ENCODE peak calls at places on chromosomes 13 and 19, in four cellular contexts. One of them, this sample, is unnamed. For H3K4me1, the result is how much of the 10 kb centered on the place peaks cover.

GRCh38 chr19:18274776-18275356 is 614 bp upstream of the IQCN start:
- DNase-seq in cardiac muscle cell: peak
- DNase-seq in Peyer's patch: peak
- DNase-seq in IMR-90: peak
- DNase-seq in this sample: peak

GRCh38 chr13:65063753-65064152 is 2166.4 kb downstream of the PCDH9 start:
- DNase-seq in cardiac muscle cell: peak
- DNase-seq in Peyer's patch: no peak
- DNase-seq in IMR-90: peak
- DNase-seq in this sample: no peak

GRCh38 chr19:52691215-52691610 is 43.6 kb downstream of the ZNF611 start:
- DNase-seq in cardiac muscle cell: no peak
- DNase-seq in Peyer's patch: no peak
- DNase-seq in IMR-90: no peak
- DNase-seq in this sample: no peak

GRCh38 chr13:58953638-58954037 is 1210.1 kb downstream of the DIAPH3 start:
- DNase-seq in cardiac muscle cell: no peak
- DNase-seq in Peyer's patch: no peak
- DNase-seq in IMR-90: no peak
- DNase-seq in this sample: no peak

GRCh38 chr19:53109527-53109926 is 6.3 kb upstream of the ZNF160 start:
- DNase-seq in cardiac muscle cell: no peak
- DNase-seq in Peyer's patch: no peak
- DNase-seq in IMR-90: no peak
- DNase-seq in this sample: no peak

GRCh38 chr19:16886305-16886880 is 2.4 kb upstream of the F2RL3 start:
- DNase-seq in cardiac muscle cell: peak
- DNase-seq in Peyer's patch: no peak
- DNase-seq in IMR-90: peak
- DNase-seq in this sample: peak

GRCh38 chr13:69654392-69654791 is 453.2 kb upstream of the ATXN8OS start:
- DNase-seq in cardiac muscle cell: no peak
- DNase-seq in Peyer's patch: no peak
- DNase-seq in IMR-90: no peak
- DNase-seq in this sample: no peak

GRCh38 chr13:111944171-111944583 is 122.8 kb upstream of the SOX1 start:
- DNase-seq in cardiac muscle cell: no peak
- DNase-seq in Peyer's patch: peak
- DNase-seq in IMR-90: no peak
- DNase-seq in this sample: no peak

GRCh38 chr19:20371911-20372310 is 193.7 kb downstream of the ZNF737 start:
- DNase-seq in cardiac muscle cell: no peak
- DNase-seq in Peyer's patch: no peak
- DNase-seq in IMR-90: no peak
- DNase-seq in this sample: no peak

GRCh38 chr19:40702337-40703012 is 12.0 kb upstream of the NUMBL start:
- DNase-seq in cardiac muscle cell: peak
- DNase-seq in Peyer's patch: no peak
- DNase-seq in IMR-90: no peak
- DNase-seq in this sample: peak

GRCh38 chr13:113740286-113740556 is 18.8 kb upstream of the TMEM255B start:
- DNase-seq in cardiac muscle cell: no peak
- DNase-seq in Peyer's patch: peak
- DNase-seq in IMR-90: no peak
- DNase-seq in this sample: no peak

GRCh38 chr13:113740661-113741060 is 18.4 kb upstream of the TMEM255B start:
- DNase-seq in cardiac muscle cell: no peak
- DNase-seq in Peyer's patch: peak
- DNase-seq in IMR-90: no peak
- DNase-seq in this sample: no peak

GRCh38 chr13:113742445-113743120 is 16.4 kb upstream of the TMEM255B start:
- DNase-seq in cardiac muscle cell: no peak
- DNase-seq in Peyer's patch: peak
- DNase-seq in IMR-90: no peak
- DNase-seq in this sample: no peak

GRCh38 chr13:113742000-113742441 is 17.0 kb upstream of the TMEM255B start:
- DNase-seq in cardiac muscle cell: peak
- DNase-seq in Peyer's patch: peak
- DNase-seq in IMR-90: peak
- DNase-seq in this sample: peak

DNA sequence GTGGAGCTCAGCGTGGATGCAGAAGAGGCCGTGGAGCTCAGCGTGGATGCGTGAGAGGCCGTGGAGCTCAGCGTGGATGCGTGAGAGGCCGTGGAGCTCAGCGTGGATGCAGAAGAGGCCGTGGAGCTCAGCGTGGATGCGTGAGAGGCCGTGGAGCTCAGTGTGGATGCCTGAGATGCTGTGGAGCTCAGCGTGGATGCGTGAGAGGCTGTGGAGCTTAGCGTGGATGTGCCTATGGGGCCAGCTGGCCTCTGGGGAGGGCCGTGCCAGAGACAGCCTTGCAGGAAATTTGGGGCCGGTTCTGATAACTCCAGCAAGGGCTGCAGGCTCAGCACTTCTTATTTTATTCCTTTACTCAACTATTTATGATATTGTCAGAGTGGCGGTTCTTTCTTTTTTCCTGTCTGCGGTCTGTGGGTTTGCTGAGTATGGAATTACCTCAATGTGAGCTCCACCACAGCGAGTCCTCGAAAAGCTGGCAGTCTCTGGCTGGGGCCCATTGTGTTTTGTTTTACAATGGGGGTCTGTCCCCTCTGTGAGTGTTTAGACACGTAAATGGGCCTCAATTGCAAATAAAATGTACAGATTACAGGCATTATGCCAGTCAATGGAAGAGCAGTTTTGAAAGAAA is 17.8 kb upstream of the TMEM255B start:
- DNase-seq in cardiac muscle cell: no peak
- DNase-seq in Peyer's patch: peak
- DNase-seq in IMR-90: no peak
- DNase-seq in this sample: no peak
- H3K4me1 ChIP-seq in cardiac muscle cell: under half
- H3K4me1 ChIP-seq in Peyer's patch: under half
- H3K4me1 ChIP-seq in IMR-90: under half
- H3K4me1 ChIP-seq in this sample: under half

GRCh38 chr19:993361-993830 is 6.8 kb upstream of the GRIN3B start:
- DNase-seq in cardiac muscle cell: no peak
- DNase-seq in Peyer's patch: no peak
- DNase-seq in IMR-90: no peak
- DNase-seq in this sample: peak

GRCh38 chr19:995051-995827 is 5.0 kb upstream of the GRIN3B start:
- DNase-seq in cardiac muscle cell: no peak
- DNase-seq in Peyer's patch: no peak
- DNase-seq in IMR-90: no peak
- DNase-seq in this sample: no peak

GRCh38 chr19:993831-994393 is 6.3 kb upstream of the GRIN3B start:
- DNase-seq in cardiac muscle cell: no peak
- DNase-seq in Peyer's patch: no peak
- DNase-seq in IMR-90: no peak
- DNase-seq in this sample: no peak

GRCh38 chr19:996051-996838 is 4.0 kb upstream of the GRIN3B start:
- DNase-seq in cardiac muscle cell: peak
- DNase-seq in Peyer's patch: no peak
- DNase-seq in IMR-90: peak
- DNase-seq in this sample: peak

DNA sequence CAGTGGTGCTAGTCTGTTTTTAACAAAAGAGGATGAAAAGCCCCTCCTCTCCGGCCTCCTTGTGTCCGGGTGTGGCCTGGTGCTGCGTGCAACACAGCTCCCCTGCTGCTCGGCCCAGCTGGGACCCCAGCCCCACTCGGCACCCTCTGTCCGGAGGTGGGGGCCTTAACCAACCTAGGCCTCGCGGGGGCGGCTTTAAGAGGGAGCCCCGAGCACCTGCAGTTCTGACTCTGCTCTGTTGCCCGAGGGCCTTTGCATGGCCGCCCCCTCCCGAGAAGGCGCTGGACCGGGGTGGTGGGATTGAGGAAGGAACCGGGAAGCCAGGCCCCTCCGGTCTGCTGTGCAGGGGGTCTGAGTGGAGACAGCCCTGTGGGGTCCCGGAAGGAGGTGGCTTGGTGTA is 5.7 kb upstream of the GRIN3B start:
- DNase-seq in cardiac muscle cell: no peak
- DNase-seq in Peyer's patch: no peak
- DNase-seq in IMR-90: no peak
- DNase-seq in this sample: no peak
- H3K4me1 ChIP-seq in cardiac muscle cell: under half
- H3K4me1 ChIP-seq in Peyer's patch: under half
- H3K4me1 ChIP-seq in IMR-90: under half
- H3K4me1 ChIP-seq in this sample: under half

GRCh38 chr19:4025317-4025716 is 17.8 kb downstream of the PIAS4 start:
- DNase-seq in cardiac muscle cell: no peak
- DNase-seq in Peyer's patch: no peak
- DNase-seq in IMR-90: no peak
- DNase-seq in this sample: no peak
- H3K4me1 ChIP-seq in cardiac muscle cell: under half
- H3K4me1 ChIP-seq in Peyer's patch: under half
- H3K4me1 ChIP-seq in IMR-90: under half
- H3K4me1 ChIP-seq in this sample: under half

DNA sequence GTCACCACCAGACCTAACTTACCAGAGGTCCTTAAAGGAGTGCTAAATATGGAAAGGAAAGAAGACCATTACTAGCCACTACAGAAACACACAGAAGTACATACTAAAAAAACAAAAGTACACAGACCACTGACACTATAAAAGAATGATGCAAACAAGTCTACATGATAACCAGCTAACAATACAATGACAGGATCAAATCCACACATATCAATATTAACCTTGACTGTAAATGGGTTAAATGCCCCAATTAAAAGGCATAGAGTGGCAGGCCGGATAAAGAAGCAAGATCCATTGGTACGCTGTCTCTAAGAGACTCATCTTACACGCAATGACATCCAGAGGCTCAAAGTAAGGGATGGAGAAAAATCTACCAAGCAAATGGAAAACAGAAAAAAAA is 47.2 kb downstream of the UBL3 start:
- DNase-seq in cardiac muscle cell: no peak
- DNase-seq in Peyer's patch: no peak
- DNase-seq in IMR-90: no peak
- DNase-seq in this sample: no peak
- H3K4me1 ChIP-seq in cardiac muscle cell: under half
- H3K4me1 ChIP-seq in Peyer's patch: under half
- H3K4me1 ChIP-seq in IMR-90: under half
- H3K4me1 ChIP-seq in this sample: under half

DNA sequence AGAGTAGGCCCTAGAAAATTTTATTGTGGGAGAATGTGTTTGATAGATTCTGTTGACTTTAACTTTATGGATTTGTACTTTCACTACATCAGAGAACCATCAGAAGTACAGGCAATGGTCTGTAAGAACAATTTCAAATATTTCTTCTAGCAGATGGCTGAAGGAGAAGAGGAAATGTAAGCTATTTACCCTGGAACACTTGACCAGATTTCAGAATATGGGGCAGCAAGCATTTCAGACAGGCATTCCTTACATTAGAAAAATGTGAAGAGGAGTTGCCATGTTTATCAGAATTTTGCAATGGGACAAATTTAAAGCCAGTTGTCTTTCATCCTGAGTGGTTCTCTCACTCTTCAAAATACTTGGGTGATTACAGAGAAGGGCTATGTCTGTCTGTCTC is 7.5 kb downstream of the FRY start:
- DNase-seq in cardiac muscle cell: no peak
- DNase-seq in Peyer's patch: no peak
- DNase-seq in IMR-90: peak
- DNase-seq in this sample: no peak
- H3K4me1 ChIP-seq in cardiac muscle cell: under half
- H3K4me1 ChIP-seq in Peyer's patch: under half
- H3K4me1 ChIP-seq in IMR-90: under half
- H3K4me1 ChIP-seq in this sample: under half

GRCh38 chr13:40589285-40590109 is 76.9 kb downstream of the FOXO1 start:
- DNase-seq in cardiac muscle cell: peak
- DNase-seq in Peyer's patch: no peak
- DNase-seq in IMR-90: no peak
- DNase-seq in this sample: no peak
- H3K4me1 ChIP-seq in cardiac muscle cell: under half
- H3K4me1 ChIP-seq in Peyer's patch: under half
- H3K4me1 ChIP-seq in IMR-90: under half
- H3K4me1 ChIP-seq in this sample: under half

DNA sequence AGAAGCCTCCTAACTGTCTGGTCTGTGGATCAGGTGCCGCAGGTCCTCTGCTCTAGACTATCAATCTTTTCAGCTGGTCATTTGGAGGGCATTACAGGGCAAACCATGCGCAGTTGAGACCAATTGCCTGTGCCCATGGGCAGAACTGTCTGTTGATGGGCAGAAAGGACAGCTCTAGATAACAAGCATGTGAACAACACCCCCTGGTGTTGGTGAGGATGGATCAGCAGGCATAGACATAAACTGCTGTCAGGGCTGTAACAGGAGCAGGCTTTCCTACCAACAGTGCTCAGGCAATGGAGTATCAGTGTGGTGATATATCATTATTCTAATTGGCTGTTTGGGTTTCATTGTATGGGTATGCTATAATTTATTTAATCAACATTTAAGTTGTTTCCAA is 104.7 kb upstream of the KL start:
- DNase-seq in cardiac muscle cell: peak
- DNase-seq in Peyer's patch: no peak
- DNase-seq in IMR-90: peak
- DNase-seq in this sample: peak
- H3K4me1 ChIP-seq in cardiac muscle cell: under half
- H3K4me1 ChIP-seq in Peyer's patch: under half
- H3K4me1 ChIP-seq in IMR-90: under half
- H3K4me1 ChIP-seq in this sample: under half